ENCODE peak calls at places on chromosomes 6 and 20, in seven cellular contexts. S, R, B, N, O, M and Z are unnamed samples.

GRCh38 chr20:58945967-58946631 is 35.0 kb upstream of the NELFCD start:
- DNase-seq in S (no peak), R (no peak), B (no peak), N (no peak), O (no peak), M (no peak), Z (no peak)

GRCh38 chr20:645318-646106 is 7.5 kb downstream of the SRXN1 start:
- DNase-seq in S (peak), R (peak), B (peak), N (peak), O (peak), M (peak), Z (peak)

GRCh38 chr6:155530219-155530834 is 74.7 kb upstream of the NOX3 start:
- DNase-seq in S (peak), R (peak), B (no peak), N (no peak), O (no peak), M (peak), Z (no peak)

GRCh38 chr6:145073811-145074210 is 661.5 kb downstream of the EPM2A start:
- DNase-seq in S (peak), R (no peak), B (no peak), N (no peak), O (no peak), M (no peak), Z (no peak)

GRCh38 chr20:4344660-4345059 is 329.3 kb upstream of the RNF24 start:
- DNase-seq in S (peak), R (no peak), B (no peak), N (no peak), O (no peak), M (no peak), Z (no peak)

GRCh38 chr20:62901891-62902290 is 24.4 kb downstream of the DIDO1 start:
- DNase-seq in S (no peak), R (no peak), B (no peak), N (no peak), O (no peak), M (no peak), Z (no peak)

GRCh38 chr6:137111296-137112066 is 62.0 kb downstream of the IL22RA2 start:
- DNase-seq in S (no peak), R (no peak), B (no peak), N (no peak), O (no peak), M (no peak), Z (no peak)

GRCh38 chr6:43310624-43311023 is 2.0 kb upstream of the CRIP3 start:
- DNase-seq in S (no peak), R (no peak), B (no peak), N (no peak), O (no peak), M (no peak), Z (no peak)

GRCh38 chr6:14981960-14982359 is 263.9 kb upstream of the JARID2 start:
- DNase-seq in S (no peak), R (no peak), B (no peak), N (no peak), O (no peak), M (no peak), Z (no peak)

GRCh38 chr6:131061771-131062160 is 1.3 kb downstream of the EPB41L2 start:
- DNase-seq in S (no peak), R (no peak), B (no peak), N (no peak), O (no peak), M (no peak), Z (no peak)

GRCh38 chr20:48131581-48131980 is 346.3 kb upstream of the SULF2 start:
- DNase-seq in S (no peak), R (no peak), B (no peak), N (no peak), O (peak), M (no peak), Z (no peak)

GRCh38 chr6:57013501-57013900 is 33.0 kb upstream of the KIAA1586 start:
- DNase-seq in S (peak), R (no peak), B (no peak), N (no peak), O (no peak), M (peak), Z (no peak)

GRCh38 chr6:30743099-30744053 is 889 bp upstream of the FLOT1 start:
- DNase-seq in S (no peak), R (no peak), B (peak), N (peak), O (peak), M (no peak), Z (peak)

GRCh38 chr20:23451956-23452487 is 654 bp downstream of the CST11 start:
- DNase-seq in S (no peak), R (no peak), B (no peak), N (no peak), O (no peak), M (no peak), Z (no peak)

GRCh38 chr6:135037541-135037940 is 17.1 kb downstream of the HBS1L start:
- DNase-seq in S (no peak), R (no peak), B (no peak), N (no peak), O (no peak), M (no peak), Z (no peak)

GRCh38 chr6:157314705-157315321 is 8.5 kb downstream of the TMEM242 start:
- DNase-seq in S (peak), R (peak), B (no peak), N (no peak), O (no peak), M (peak), Z (no peak)

GRCh38 chr20:14223806-14224205 is 113.6 kb downstream of the FLRT3 start:
- DNase-seq in S (no peak), R (no peak), B (no peak), N (no peak), O (no peak), M (no peak), Z (no peak)

GRCh38 chr20:52379723-52380336 is 188.3 kb upstream of the ZFP64 start:
- DNase-seq in S (no peak), R (no peak), B (peak), N (peak), O (peak), M (no peak), Z (no peak)

GRCh38 chr6:124963416-124964083 is 1.3 kb downstream of the RNF217 start:
- DNase-seq in S (peak), R (no peak), B (no peak), N (no peak), O (no peak), M (no peak), Z (no peak)

GRCh38 chr6:53282741-53283140 is 66.0 kb downstream of the ELOVL5 start:
- DNase-seq in S (peak), R (no peak), B (no peak), N (no peak), O (no peak), M (no peak), Z (no peak)

GRCh38 chr20:12927489-12927888 is 81.3 kb upstream of the SPTLC3 start:
- DNase-seq in S (no peak), R (no peak), B (no peak), N (no peak), O (no peak), M (peak), Z (no peak)

GRCh38 chr6:37788259-37788658 is 31.3 kb upstream of the ZFAND3 start:
- DNase-seq in S (no peak), R (no peak), B (no peak), N (no peak), O (no peak), M (no peak), Z (no peak)

GRCh38 chr6:84536914-84537638 is 227.3 kb downstream of the TBX18 start:
- DNase-seq in S (peak), R (no peak), B (no peak), N (no peak), O (no peak), M (no peak), Z (no peak)

GRCh38 chr20:36845288-36845969 is 30.5 kb upstream of the TLDC2 start:
- DNase-seq in S (no peak), R (no peak), B (peak), N (no peak), O (no peak), M (no peak), Z (no peak)

GRCh38 chr6:129672345-129672691 is 37.7 kb downstream of the ARHGAP18 start:
- DNase-seq in S (no peak), R (no peak), B (no peak), N (no peak), O (no peak), M (no peak), Z (no peak)

GRCh38 chr6:46926481-46926880 is 4.7 kb upstream of the ADGRF5 start:
- DNase-seq in S (peak), R (no peak), B (no peak), N (no peak), O (no peak), M (no peak), Z (no peak)

GRCh38 chr20:45592574-45593189 is 13.6 kb upstream of the WFDC8 start:
- DNase-seq in S (peak), R (peak), B (no peak), N (no peak), O (no peak), M (peak), Z (no peak)

GRCh38 chr6:170442596-170442995 is 110.5 kb downstream of the PSMB1 start:
- DNase-seq in S (no peak), R (no peak), B (no peak), N (no peak), O (no peak), M (no peak), Z (no peak)

GRCh38 chr6:30100585-30101422 is 12.1 kb downstream of the TRIM31 start:
- DNase-seq in S (no peak), R (no peak), B (peak), N (no peak), O (peak), M (no peak), Z (no peak)

GRCh38 chr6:3389390-3390167 is 67.3 kb downstream of the SLC22A23 start:
- DNase-seq in S (no peak), R (no peak), B (peak), N (no peak), O (peak), M (peak), Z (no peak)

GRCh38 chr6:25188232-25188631 is 90.9 kb upstream of the CARMIL1 start:
- DNase-seq in S (no peak), R (no peak), B (no peak), N (no peak), O (no peak), M (no peak), Z (no peak)

GRCh38 chr6:51299649-51300380 is 481.1 kb downstream of the TFAP2B start:
- DNase-seq in S (no peak), R (no peak), B (no peak), N (no peak), O (no peak), M (no peak), Z (no peak)

DNA sequence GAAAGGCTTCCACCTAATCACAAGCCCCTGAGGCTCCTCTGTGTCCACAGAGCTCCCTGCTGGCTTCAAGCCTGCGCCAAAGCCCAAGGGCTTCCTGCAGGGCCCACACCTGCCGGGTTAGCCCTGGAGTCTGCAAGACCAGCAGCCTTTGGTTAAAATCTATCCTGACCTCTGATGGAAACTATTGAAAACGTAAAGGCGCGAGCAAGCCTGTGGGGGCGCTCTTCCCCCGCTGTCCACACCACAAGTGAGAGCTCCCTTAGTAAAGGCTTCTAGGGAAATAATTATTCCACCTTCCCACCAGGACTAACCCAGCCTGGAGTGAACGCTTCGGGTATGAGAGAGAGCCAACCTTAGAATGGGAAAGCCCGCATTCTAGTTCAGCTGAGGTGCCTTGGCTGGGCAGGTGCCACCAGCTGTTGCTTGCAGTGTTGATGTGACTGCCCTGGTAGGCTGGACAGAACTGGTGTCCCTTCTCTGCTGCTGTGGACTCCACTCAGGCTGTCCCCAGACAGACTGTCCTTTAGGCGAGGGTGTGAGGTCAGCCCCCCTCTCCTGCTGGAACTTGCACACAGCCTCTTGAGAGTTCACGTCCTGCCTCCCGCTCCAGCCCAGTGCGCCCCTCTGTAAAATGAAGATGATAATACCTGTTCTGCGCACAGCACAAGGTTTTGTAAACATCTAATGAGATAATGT is 68.7 kb downstream of the SYTL3 start:
- DNase-seq in S (no peak), R (peak), B (no peak), N (no peak), O (no peak), M (no peak), Z (peak)
- TF ChIP-seq CTCF in S (peak), R (peak), B (peak), N (no peak), O (no peak), M (peak), Z (peak)

GRCh38 chr20:6558361-6558760 is 209.1 kb upstream of the BMP2 start:
- DNase-seq in S (no peak), R (no peak), B (no peak), N (no peak), O (no peak), M (no peak), Z (no peak)
- TF ChIP-seq CTCF in S (no peak), R (no peak), B (no peak), N (no peak), O (no peak), M (no peak), Z (peak)

GRCh38 chr20:33719989-33720709 is at the start of gene PXMP4:
- DNase-seq in S (peak), R (peak), B (peak), N (peak), O (peak), M (peak), Z (peak)
- TF ChIP-seq CTCF in S (peak), R (no peak), B (no peak), N (no peak), O (peak), M (no peak), Z (no peak)

DNA sequence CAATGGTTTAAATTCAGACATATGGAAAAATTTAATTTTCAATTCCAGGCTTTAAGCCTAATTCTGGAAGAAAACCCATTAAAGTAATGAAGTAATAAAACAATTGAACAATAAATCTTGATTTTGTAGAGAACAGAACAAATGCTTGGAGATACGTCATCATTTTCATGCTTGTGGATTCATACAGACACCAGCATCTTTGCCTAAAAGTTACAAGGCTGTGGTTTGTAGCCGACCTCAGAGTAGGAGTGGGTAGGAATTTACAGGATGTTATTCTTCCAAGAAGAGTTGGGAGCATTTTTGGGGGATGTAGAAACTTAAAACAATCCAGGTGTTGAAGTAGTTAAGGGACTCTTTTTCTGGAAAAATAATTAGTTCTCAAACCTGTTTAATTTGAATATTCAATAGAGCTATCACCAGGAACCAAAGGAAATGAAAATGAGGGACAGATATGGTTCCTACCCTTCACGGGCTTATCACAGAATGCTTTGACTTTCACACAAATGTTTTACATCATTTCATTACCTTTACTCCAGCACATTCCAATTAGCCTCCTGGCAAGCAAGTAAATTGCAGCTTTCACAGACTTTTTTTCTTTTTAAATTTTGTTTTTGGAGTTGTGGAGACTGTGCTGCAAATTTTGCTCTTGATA is 35.1 kb downstream of the PLEKHG1 start:
- DNase-seq in S (no peak), R (no peak), B (no peak), N (no peak), O (no peak), M (no peak), Z (no peak)
- TF ChIP-seq CTCF in S (no peak), R (no peak), B (no peak), N (no peak), O (no peak), M (no peak), Z (no peak)

GRCh38 chr20:64039293-64040160 is 3.5 kb downstream of the C20orf204 start:
- DNase-seq in S (no peak), R (no peak), B (no peak), N (no peak), O (no peak), M (no peak), Z (no peak)
- TF ChIP-seq CTCF in S (no peak), R (no peak), B (no peak), N (no peak), O (no peak), M (no peak), Z (no peak)